ENCODE peak calls at places on chromosomes 2 and 18, in eight cellular contexts. T, S, N, U, Q, R, G and L are unnamed samples.

GRCh38 chr2:213089438-213089837 is 62.0 kb downstream of the IKZF2 start:
- DNase-seq in T (no peak), S (no peak), N (no peak), U (no peak), Q (peak; percentile 23), R (no peak), G (no peak), L (no peak)

GRCh38 chr2:10449481-10449831 is 1.3 kb upstream of the ODC1 start:
- DNase-seq in T (no peak), S (no peak), N (no peak), U (no peak), Q (no peak), R (no peak), G (no peak), L (no peak)

GRCh38 chr2:12754643-12755042 is 37.9 kb downstream of the TRIB2 start:
- DNase-seq in T (no peak), S (no peak), N (no peak), U (no peak), Q (no peak), R (no peak), G (no peak), L (no peak)

GRCh38 chr2:71212336-71212735 is 14.6 kb downstream of the PAIP2B start:
- DNase-seq in T (no peak), S (no peak), N (no peak), U (no peak), Q (no peak), R (peak; percentile 3), G (no peak), L (no peak)

GRCh38 chr2:160510617-160511016 is 17.0 kb upstream of the RBMS1 start:
- DNase-seq in T (no peak), S (no peak), N (no peak), U (no peak), Q (peak; percentile 64), R (peak; percentile 80), G (no peak), L (no peak)

GRCh38 chr2:110752871-110753270 is 20.5 kb downstream of the ACOXL start:
- DNase-seq in T (no peak), S (no peak), N (no peak), U (no peak), Q (no peak), R (no peak), G (no peak), L (no peak)

GRCh38 chr2:79906149-79906548 is 393.3 kb downstream of the CTNNA2 start:
- DNase-seq in T (no peak), S (no peak), N (no peak), U (no peak), Q (no peak), R (no peak), G (no peak), L (no peak)

GRCh38 chr2:8412586-8412985 is 269.3 kb upstream of the ID2 start:
- DNase-seq in T (no peak), S (no peak), N (peak; percentile 72), U (no peak), Q (peak; percentile 45), R (peak; percentile 66), G (no peak), L (no peak)

GRCh38 chr18:57898506-57899124 is 95.5 kb upstream of the ATP8B1 start:
- DNase-seq in T (no peak), S (no peak), N (no peak), U (no peak), Q (peak; percentile 55), R (peak; percentile 56), G (no peak), L (no peak)

GRCh38 chr2:219253753-219254589 is at the start of gene TUBA4A:
- DNase-seq in T (peak; percentile 91), S (no peak), N (peak; percentile 94), U (peak; percentile 49), Q (peak; percentile 53), R (peak; percentile 62), G (peak; percentile 58), L (peak; percentile 87)

GRCh38 chr18:3424280-3424890 is 25.6 kb upstream of the TGIF1 start:
- DNase-seq in T (no peak), S (no peak), N (no peak), U (no peak), Q (no peak), R (no peak), G (no peak), L (no peak)

GRCh38 chr2:86223682-86224560 is 24.7 kb downstream of the MRPL35 start:
- DNase-seq in T (no peak), S (no peak), N (peak; percentile 78), U (no peak), Q (peak; percentile 53), R (peak; percentile 26), G (no peak), L (no peak)

GRCh38 chr18:7730682-7731081 is 163.6 kb downstream of the PTPRM start:
- DNase-seq in T (no peak), S (no peak), N (no peak), U (no peak), Q (no peak), R (no peak), G (no peak), L (no peak)

GRCh38 chr2:204144487-204144886 is 207.9 kb downstream of the ICOS start:
- DNase-seq in T (no peak), S (no peak), N (no peak), U (no peak), Q (no peak), R (no peak), G (no peak), L (no peak)

DNA sequence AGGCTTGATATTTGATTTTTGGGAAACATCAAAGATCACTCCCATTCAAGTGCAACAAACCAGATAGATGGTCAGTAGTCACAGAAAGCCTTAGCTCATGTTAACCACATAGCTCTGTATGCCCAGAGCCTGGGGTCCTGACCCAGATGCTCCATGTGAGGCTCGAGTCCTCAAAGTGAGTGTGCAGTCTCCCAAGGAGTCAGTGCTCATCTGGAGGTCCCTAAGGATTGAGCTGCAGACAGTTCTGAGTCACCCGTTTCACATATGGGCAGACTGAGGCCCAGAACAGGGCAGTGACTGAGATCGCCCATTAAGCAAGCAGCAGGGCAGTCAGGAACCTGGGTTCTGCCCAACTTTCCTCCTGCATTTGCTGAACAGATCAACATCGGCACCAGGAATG is 9.2 kb downstream of the TMEM37 start:
- DNase-seq in T (no peak), S (no peak), N (no peak), U (no peak), Q (no peak), R (no peak), G (no peak), L (no peak)
- TF ChIP-seq CTCF in T (no peak), S (no peak), N (no peak), U (no peak), Q (no peak), R (no peak), G (no peak), L (no peak)

GRCh38 chr2:222037211-222037610 is 261.6 kb downstream of the PAX3 start:
- DNase-seq in T (no peak), S (no peak), N (no peak), U (no peak), Q (no peak), R (no peak), G (no peak), L (no peak)
- TF ChIP-seq CTCF in T (no peak), S (no peak), N (no peak), U (no peak), Q (no peak), R (no peak), G (no peak), L (no peak)

GRCh38 chr2:239266436-239266770 is 134.4 kb downstream of the HDAC4 start:
- DNase-seq in T (no peak), S (no peak), N (no peak), U (no peak), Q (no peak), R (no peak), G (no peak), L (no peak)

GRCh38 chr2:239268082-239268481 is 132.7 kb downstream of the HDAC4 start:
- DNase-seq in T (peak; percentile 65), S (no peak), N (peak; percentile 77), U (no peak), Q (no peak), R (no peak), G (no peak), L (peak; percentile 43)

GRCh38 chr2:239266779-239267410 is 133.9 kb downstream of the HDAC4 start:
- DNase-seq in T (no peak), S (no peak), N (peak; percentile 64), U (no peak), Q (no peak), R (no peak), G (no peak), L (no peak)

GRCh38 chr2:239268549-239268948 is 132.3 kb downstream of the HDAC4 start:
- DNase-seq in T (no peak), S (no peak), N (no peak), U (no peak), Q (no peak), R (no peak), G (no peak), L (no peak)

DNA sequence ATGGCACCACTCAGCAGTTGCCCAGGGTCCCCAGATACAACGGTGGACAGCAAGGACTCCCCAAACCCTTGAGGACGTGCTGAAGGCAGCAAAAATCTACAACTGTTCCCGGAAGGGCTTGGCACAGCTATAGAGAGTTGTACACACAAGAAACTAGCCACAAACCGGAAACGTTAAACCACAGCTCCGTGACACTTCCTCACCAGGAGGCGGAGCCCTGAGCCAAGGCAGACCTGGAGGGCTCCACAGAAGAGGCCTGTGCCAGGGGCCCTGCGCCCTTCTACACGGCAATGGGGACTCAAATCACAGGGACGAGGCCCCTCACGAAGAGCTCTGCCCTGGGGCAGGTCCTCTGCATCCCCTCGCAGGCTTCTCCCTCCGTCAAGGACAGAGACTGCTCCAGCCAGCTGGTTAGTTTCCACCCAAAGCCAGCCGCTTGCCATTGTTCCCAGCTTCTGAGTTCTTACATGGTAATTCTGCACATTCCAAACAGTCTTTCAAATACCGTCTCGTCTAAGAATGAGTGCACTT is 133.3 kb downstream of the HDAC4 start:
- DNase-seq in T (peak; percentile 34), S (no peak), N (peak; percentile 87), U (peak; percentile 53), Q (peak; percentile 82), R (peak; percentile 91), G (no peak), L (peak; percentile 51)
- TF ChIP-seq CTCF in T (no peak), S (no peak), N (no peak), U (peak; percentile 48), Q (peak; percentile 28), R (peak; percentile 41), G (peak; percentile 42), L (no peak)

GRCh38 chr2:46327627-46328026 is 30.4 kb downstream of the EPAS1 start:
- DNase-seq in T (no peak), S (no peak), N (no peak), U (no peak), Q (no peak), R (no peak), G (no peak), L (no peak)
- TF ChIP-seq CTCF in T (no peak), S (peak; percentile 36), N (no peak), U (peak; percentile 25), Q (peak; percentile 24), R (peak; percentile 30), G (peak; percentile 51), L (no peak)

DNA sequence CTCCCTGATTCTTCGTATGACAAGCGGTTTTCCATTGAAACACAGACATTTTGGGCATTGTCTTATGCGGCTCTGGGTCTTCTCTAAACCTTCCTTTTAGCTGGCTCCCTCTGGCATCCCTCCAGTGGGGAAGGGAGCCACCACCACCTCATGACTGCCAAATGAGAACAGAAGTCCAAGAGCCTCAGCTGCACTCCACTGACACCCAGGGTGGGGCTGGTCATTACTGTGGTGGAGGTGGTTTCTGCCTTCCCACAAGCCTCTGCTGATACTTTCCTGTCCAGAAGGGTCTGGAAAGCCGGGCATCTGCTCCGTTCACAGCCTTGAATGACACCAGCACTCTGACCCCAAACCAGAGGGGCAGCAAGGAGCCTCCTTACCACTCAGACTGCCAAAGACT is 213.5 kb downstream of the ZNF516 start:
- DNase-seq in T (no peak), S (no peak), N (no peak), U (no peak), Q (no peak), R (no peak), G (no peak), L (no peak)
- TF ChIP-seq CTCF in T (no peak), S (no peak), N (no peak), U (no peak), Q (no peak), R (no peak), G (no peak), L (no peak)